ENCODE peak calls at places on chromosomes 2 and 18, in six cellular contexts. S is psoas muscle, F is heart right ventricle, M is endodermal cell, K is thyroid gland, G is adipocyte. O is an unnamed sample.

GRCh38 chr2:40032650-40033319 is 253.7 kb upstream of the THUMPD2 start:
- DNase-seq in S (no peak), F (no peak), M (no peak), K (no peak), G (peak; percentile 54), O (no peak)

GRCh38 chr2:202035941-202036372 is 2.3 kb downstream of the FZD7 start:
- DNase-seq in S (peak; percentile 60), F (no peak), M (peak; percentile 77), K (no peak), G (no peak), O (no peak)

GRCh38 chr2:37686792-37687595 is 15.6 kb upstream of the CDC42EP3 start:
- DNase-seq in S (no peak), F (no peak), M (no peak), K (no peak), G (peak; percentile 15), O (no peak)

GRCh38 chr2:221517362-221518121 is 54.6 kb downstream of the EPHA4 start:
- DNase-seq in S (peak; percentile 65), F (no peak), M (no peak), K (peak; percentile 87), G (peak; percentile 72), O (peak; percentile 73)

GRCh38 chr18:43648002-43648401 is 370.7 kb upstream of the SYT4 start:
- DNase-seq in S (no peak), F (no peak), M (no peak), K (no peak), G (no peak), O (no peak)

GRCh38 chr2:13015941-13016340 is 299.2 kb downstream of the TRIB2 start:
- DNase-seq in S (no peak), F (no peak), M (no peak), K (no peak), G (no peak), O (no peak)

GRCh38 chr2:38933653-38934052 is 44.0 kb downstream of the ARHGEF33 start:
- DNase-seq in S (no peak), F (no peak), M (no peak), K (no peak), G (peak; percentile 53), O (no peak)

GRCh38 chr2:136495636-136496035 is 269.7 kb upstream of the THSD7B start:
- DNase-seq in S (no peak), F (no peak), M (no peak), K (no peak), G (no peak), O (no peak)

GRCh38 chr18:4286256-4286655 is 168.9 kb downstream of the DLGAP1 start:
- DNase-seq in S (no peak), F (no peak), M (no peak), K (no peak), G (no peak), O (no peak)

GRCh38 chr2:239184968-239185903 is 215.6 kb downstream of the HDAC4 start:
- DNase-seq in S (no peak), F (no peak), M (peak; percentile 20), K (no peak), G (no peak), O (no peak)

GRCh38 chr2:174003635-174004310 is 38.6 kb upstream of the SP3 start:
- DNase-seq in S (no peak), F (peak; percentile 30), M (peak; percentile 81), K (no peak), G (no peak), O (no peak)

GRCh38 chr2:25063876-25064660 is 22.2 kb downstream of the EFR3B start:
- DNase-seq in S (no peak), F (no peak), M (no peak), K (no peak), G (no peak), O (peak; percentile 31)

GRCh38 chr2:25920326-25920725 is 42.0 kb upstream of the ASXL2 start:
- DNase-seq in S (no peak), F (no peak), M (no peak), K (no peak), G (peak; percentile 86), O (no peak)

GRCh38 chr2:190088917-190089316 is 26.4 kb upstream of the MSTN start:
- DNase-seq in S (no peak), F (peak; percentile 48), M (peak; percentile 68), K (peak; percentile 51), G (peak; percentile 89), O (peak; percentile 61)

GRCh38 chr2:233448220-233448559 is 93.9 kb downstream of the DGKD start:
- DNase-seq in S (peak; percentile 58), F (no peak), M (peak; percentile 81), K (no peak), G (no peak), O (no peak)

GRCh38 chr18:13464432-13465125 is 246.0 kb downstream of the LDLRAD4 start:
- DNase-seq in S (peak; percentile 69), F (peak; percentile 68), M (peak; percentile 33), K (peak; percentile 34), G (no peak), O (peak; percentile 57)

GRCh38 chr2:57759822-57760300 is 286.7 kb upstream of the VRK2 start:
- DNase-seq in S (peak; percentile 89), F (peak; percentile 76), M (peak; percentile 97), K (peak; percentile 83), G (peak; percentile 91), O (peak; percentile 33)

GRCh38 chr2:200406379-200406778 is 99.9 kb downstream of the SPATS2L start:
- DNase-seq in S (no peak), F (no peak), M (no peak), K (no peak), G (peak; percentile 6), O (no peak)

GRCh38 chr2:43178602-43179542 is 47.5 kb downstream of the ZFP36L2 start:
- DNase-seq in S (peak; percentile 94), F (peak; percentile 73), M (peak; percentile 96), K (peak; percentile 91), G (peak; percentile 94), O (no peak)

GRCh38 chr18:55779461-55779710 is 191.4 kb upstream of the TCF4 start:
- DNase-seq in S (peak; percentile 54), F (peak; percentile 43), M (no peak), K (no peak), G (no peak), O (no peak)

GRCh38 chr2:101559576-101559975 is 84.7 kb upstream of the RFX8 start:
- DNase-seq in S (no peak), F (peak; percentile 58), M (no peak), K (peak; percentile 5), G (peak; percentile 10), O (no peak)

GRCh38 chr2:75602724-75603342 is 42.1 kb upstream of the EVA1A start:
- DNase-seq in S (no peak), F (no peak), M (no peak), K (no peak), G (peak; percentile 93), O (no peak)

GRCh38 chr2:180324191-180324590 is 317.1 kb upstream of the CWC22 start:
- DNase-seq in S (no peak), F (no peak), M (no peak), K (no peak), G (no peak), O (no peak)

GRCh38 chr2:111219285-111219684 is 98.6 kb downstream of the BCL2L11 start:
- DNase-seq in S (no peak), F (no peak), M (peak; percentile 73), K (no peak), G (no peak), O (peak; percentile 90)

GRCh38 chr18:79804130-79804772 is 6.5 kb downstream of the KCNG2 start:
- DNase-seq in S (no peak), F (no peak), M (no peak), K (no peak), G (no peak), O (no peak)

GRCh38 chr18:78073275-78073674 is 823.6 kb downstream of the GALR1 start:
- DNase-seq in S (no peak), F (no peak), M (no peak), K (no peak), G (no peak), O (no peak)

GRCh38 chr2:18045230-18045629 is 166.8 kb downstream of the KCNS3 start:
- DNase-seq in S (no peak), F (no peak), M (no peak), K (no peak), G (peak; percentile 45), O (no peak)

GRCh38 chr18:26474542-26474941 is 73.8 kb downstream of the KCTD1 start:
- DNase-seq in S (no peak), F (no peak), M (no peak), K (no peak), G (no peak), O (no peak)

GRCh38 chr2:105747997-105748396 is 3.3 kb downstream of the NCK2 start:
- DNase-seq in S (no peak), F (no peak), M (no peak), K (no peak), G (no peak), O (no peak)
- H3K4me3 ChIP-seq in S (peak overlapping the region; percentile 2), F (no peak overlapping the region), M (peak overlapping the region; percentile 32), K (no peak overlapping the region), G (no peak overlapping the region), O (peak overlapping the region; percentile 4)

DNA sequence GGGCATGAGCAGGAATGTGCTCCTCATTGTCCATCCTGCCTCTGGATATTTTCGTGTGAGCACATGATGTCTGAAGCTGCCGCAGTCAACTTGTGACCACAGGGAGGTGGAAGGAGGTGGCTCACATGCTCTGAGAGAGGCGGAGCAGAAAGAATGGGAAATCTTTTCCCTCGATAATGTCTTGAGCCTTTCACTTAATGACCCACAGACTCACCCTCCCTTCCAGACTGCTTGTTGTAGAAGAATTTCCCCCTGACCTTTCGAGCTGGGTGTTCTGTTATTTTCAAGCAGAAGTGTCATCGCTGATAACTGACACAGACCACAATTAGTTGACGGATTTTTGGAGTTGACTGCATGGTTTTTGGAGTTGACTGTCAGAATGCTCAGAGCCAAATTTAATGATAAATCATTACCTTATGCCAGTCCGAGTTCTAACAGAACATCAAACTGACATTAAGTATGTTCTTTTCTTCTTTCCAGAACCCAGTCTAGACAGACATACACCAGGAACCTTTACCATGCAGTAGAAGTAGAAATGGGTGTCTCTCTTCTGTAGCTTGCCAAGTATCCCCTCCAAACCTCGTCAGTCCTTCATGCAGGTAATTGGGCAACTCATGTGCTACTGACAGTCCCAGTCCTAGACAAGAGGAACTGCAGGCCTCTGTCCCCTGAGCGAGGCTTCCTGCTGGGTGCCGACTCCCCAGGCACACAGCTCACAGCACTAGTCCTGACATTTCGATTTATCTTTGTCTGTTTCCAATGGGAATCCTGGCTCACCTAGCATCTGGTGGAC is 29.4 kb upstream of the RTTN start:
- DNase-seq in S (no peak), F (peak; percentile 28), M (no peak), K (no peak), G (no peak), O (no peak)
- H3K4me3 ChIP-seq in S (no peak overlapping the region), F (no peak overlapping the region), M (no peak overlapping the region), K (no peak overlapping the region), G (no peak overlapping the region), O (no peak overlapping the region)

DNA sequence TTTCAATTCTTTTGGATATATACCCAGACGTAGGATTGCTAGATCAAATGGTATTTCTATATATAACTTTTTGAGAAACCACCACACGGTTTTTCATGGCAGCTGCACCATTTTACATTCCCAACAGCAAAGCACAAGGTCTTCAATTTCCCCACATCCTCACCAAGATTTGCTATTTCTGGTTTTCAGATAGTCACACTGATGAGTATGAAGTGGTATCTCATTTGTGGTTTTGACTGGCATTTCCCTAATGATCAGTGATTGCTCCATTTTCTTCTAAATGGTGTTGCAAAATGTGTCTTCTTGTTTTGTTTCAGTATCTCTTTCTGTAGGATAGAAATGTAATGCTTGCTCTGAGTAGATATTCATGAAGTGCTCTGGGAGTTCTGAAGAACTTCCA is 52.0 kb downstream of the ANKRD44 start:
- DNase-seq in S (no peak), F (no peak), M (no peak), K (no peak), G (no peak), O (no peak)
- H3K4me3 ChIP-seq in S (no peak overlapping the region), F (no peak overlapping the region), M (no peak overlapping the region), K (no peak overlapping the region), G (no peak overlapping the region), O (no peak overlapping the region)

GRCh38 chr2:61970807-61971556 is 65.5 kb downstream of the COMMD1 start:
- DNase-seq in S (no peak), F (no peak), M (peak; percentile 75), K (peak; percentile 47), G (no peak), O (no peak)
- H3K4me3 ChIP-seq in S (no peak overlapping the region), F (no peak overlapping the region), M (no peak overlapping the region), K (no peak overlapping the region), G (no peak overlapping the region), O (no peak overlapping the region)

O was measured in GM12864.